ENCODE peak calls at places on chromosomes 6 and 20, in eight cellular contexts. R, U, K, Z, B, W, A and F are unnamed samples.

GRCh38 chr6:41451515-41452163 is 94.5 kb upstream of the FOXP4 start:
- DNase-seq in R (no peak), U (no peak), K (no peak), Z (no peak), B (no peak), W (no peak), A (no peak), F (no peak)

GRCh38 chr20:13105864-13106457 is 97.2 kb downstream of the SPTLC3 start:
- DNase-seq in R (no peak), U (peak), K (peak), Z (peak), B (no peak), W (peak), A (no peak), F (no peak)

GRCh38 chr6:138817799-138818198 is 21.9 kb downstream of the ECT2L start:
- DNase-seq in R (no peak), U (no peak), K (peak), Z (peak), B (no peak), W (peak), A (no peak), F (no peak)

GRCh38 chr20:58630063-58630462 is 21.0 kb upstream of the STX16 start:
- DNase-seq in R (no peak), U (no peak), K (no peak), Z (peak), B (no peak), W (no peak), A (no peak), F (no peak)

GRCh38 chr6:30603961-30604360 is 13.1 kb downstream of the PPP1R10 start:
- DNase-seq in R (no peak), U (no peak), K (no peak), Z (no peak), B (no peak), W (no peak), A (no peak), F (no peak)

GRCh38 chr20:37284691-37285124 is 4.7 kb upstream of the MANBAL start:
- DNase-seq in R (no peak), U (no peak), K (no peak), Z (no peak), B (no peak), W (no peak), A (no peak), F (no peak)

GRCh38 chr6:96532399-96532798 is 10.8 kb downstream of the UFL1 start:
- DNase-seq in R (no peak), U (no peak), K (no peak), Z (no peak), B (no peak), W (no peak), A (no peak), F (no peak)

GRCh38 chr6:4369616-4370015 is 234.2 kb upstream of the ECI2 start:
- DNase-seq in R (no peak), U (no peak), K (peak), Z (peak), B (no peak), W (no peak), A (no peak), F (no peak)